ENCODE peak calls at places on chromosomes 7 and 10, in nine cellular contexts. One of them, this sample, is unnamed.

GRCh38 chr10:126090911-126091728 is 194.8 kb downstream of the FANK1 start:
- ATAC-seq in T-helper 17 cell: no peak
- ATAC-seq in gastroesophageal sphincter: no peak
- ATAC-seq in stimulated activated naive CD8-positive, alpha-beta T cell treated with anti-CD3 and anti-CD28 coated beads, Interleukin-15, Interleukin-2, amounts not matched to agents 100 U/mL and 50 U/mL, for 24 hours: no peak
- ATAC-seq in left ventricle myocardium superior: no peak
- ATAC-seq in CD4-positive, alpha-beta T cell: no peak
- ATAC-seq in Right ventricle myocardium inferior: no peak
- ATAC-seq in left lung: peak
- ATAC-seq in RWPE2: peak
- ATAC-seq in this sample: no peak

GRCh38 chr7:116394106-116394505 is 105.4 kb upstream of the CAV2 start:
- ATAC-seq in gastroesophageal sphincter: peak
- ATAC-seq in left ventricle myocardium superior: no peak
- ATAC-seq in T-helper 17 cell: no peak
- ATAC-seq in CD4-positive, alpha-beta T cell: no peak
- ATAC-seq in Right ventricle myocardium inferior: no peak
- ATAC-seq in stimulated activated naive CD8-positive, alpha-beta T cell treated with anti-CD3 and anti-CD28 coated beads, Interleukin-15, Interleukin-2, amounts not matched to agents 100 U/mL and 50 U/mL, for 24 hours: no peak
- ATAC-seq in left lung: no peak
- ATAC-seq in RWPE2: no peak
- ATAC-seq in this sample: no peak

GRCh38 chr10:485776-486572 is 203.5 kb downstream of the DIP2C start:
- ATAC-seq in CD4-positive, alpha-beta T cell: no peak
- ATAC-seq in RWPE2: no peak
- ATAC-seq in gastroesophageal sphincter: no peak
- ATAC-seq in stimulated activated naive CD8-positive, alpha-beta T cell treated with anti-CD3 and anti-CD28 coated beads, Interleukin-15, Interleukin-2, amounts not matched to agents 100 U/mL and 50 U/mL, for 24 hours: no peak
- ATAC-seq in T-helper 17 cell: no peak
- ATAC-seq in Right ventricle myocardium inferior: no peak
- ATAC-seq in left ventricle myocardium superior: no peak
- ATAC-seq in left lung: peak
- ATAC-seq in this sample: no peak

GRCh38 chr10:60666221-60666620 is 112.1 kb upstream of the CDK1 start:
- ATAC-seq in left ventricle myocardium superior: no peak
- ATAC-seq in CD4-positive, alpha-beta T cell: no peak
- ATAC-seq in Right ventricle myocardium inferior: no peak
- ATAC-seq in RWPE2: peak
- ATAC-seq in gastroesophageal sphincter: no peak
- ATAC-seq in left lung: peak
- ATAC-seq in stimulated activated naive CD8-positive, alpha-beta T cell treated with anti-CD3 and anti-CD28 coated beads, Interleukin-15, Interleukin-2, amounts not matched to agents 100 U/mL and 50 U/mL, for 24 hours: no peak
- ATAC-seq in T-helper 17 cell: no peak
- ATAC-seq in this sample: no peak

GRCh38 chr7:50953303-50953702 is 170.6 kb upstream of the GRB10 start:
- ATAC-seq in Right ventricle myocardium inferior: peak
- ATAC-seq in gastroesophageal sphincter: peak
- ATAC-seq in stimulated activated naive CD8-positive, alpha-beta T cell treated with anti-CD3 and anti-CD28 coated beads, Interleukin-15, Interleukin-2, amounts not matched to agents 100 U/mL and 50 U/mL, for 24 hours: no peak
- ATAC-seq in RWPE2: no peak
- ATAC-seq in T-helper 17 cell: no peak
- ATAC-seq in left ventricle myocardium superior: peak
- ATAC-seq in left lung: no peak
- ATAC-seq in CD4-positive, alpha-beta T cell: no peak
- ATAC-seq in this sample: no peak

GRCh38 chr7:151174246-151175046 is 7.0 kb upstream of the GBX1 start:
- ATAC-seq in left lung: peak
- ATAC-seq in T-helper 17 cell: no peak
- ATAC-seq in RWPE2: peak
- ATAC-seq in CD4-positive, alpha-beta T cell: no peak
- ATAC-seq in left ventricle myocardium superior: peak
- ATAC-seq in gastroesophageal sphincter: peak
- ATAC-seq in Right ventricle myocardium inferior: no peak
- ATAC-seq in stimulated activated naive CD8-positive, alpha-beta T cell treated with anti-CD3 and anti-CD28 coated beads, Interleukin-15, Interleukin-2, amounts not matched to agents 100 U/mL and 50 U/mL, for 24 hours: no peak
- ATAC-seq in this sample: peak

GRCh38 chr10:49157229-49157628 is 23.4 kb upstream of the FAM170B start:
- ATAC-seq in CD4-positive, alpha-beta T cell: no peak
- ATAC-seq in T-helper 17 cell: no peak
- ATAC-seq in gastroesophageal sphincter: no peak
- ATAC-seq in left ventricle myocardium superior: no peak
- ATAC-seq in left lung: no peak
- ATAC-seq in Right ventricle myocardium inferior: no peak
- ATAC-seq in RWPE2: no peak
- ATAC-seq in stimulated activated naive CD8-positive, alpha-beta T cell treated with anti-CD3 and anti-CD28 coated beads, Interleukin-15, Interleukin-2, amounts not matched to agents 100 U/mL and 50 U/mL, for 24 hours: no peak
- ATAC-seq in this sample: no peak

GRCh38 chr10:23439920-23440875 is 1.3 kb downstream of the OTUD1 start:
- ATAC-seq in left lung: peak
- ATAC-seq in CD4-positive, alpha-beta T cell: no peak
- ATAC-seq in left ventricle myocardium superior: no peak
- ATAC-seq in stimulated activated naive CD8-positive, alpha-beta T cell treated with anti-CD3 and anti-CD28 coated beads, Interleukin-15, Interleukin-2, amounts not matched to agents 100 U/mL and 50 U/mL, for 24 hours: peak
- ATAC-seq in Right ventricle myocardium inferior: no peak
- ATAC-seq in T-helper 17 cell: no peak
- ATAC-seq in gastroesophageal sphincter: no peak
- ATAC-seq in RWPE2: peak
- ATAC-seq in this sample: peak

GRCh38 chr7:70093496-70093895 is 495.2 kb downstream of the AUTS2 start:
- ATAC-seq in stimulated activated naive CD8-positive, alpha-beta T cell treated with anti-CD3 and anti-CD28 coated beads, Interleukin-15, Interleukin-2, amounts not matched to agents 100 U/mL and 50 U/mL, for 24 hours: no peak
- ATAC-seq in left ventricle myocardium superior: peak
- ATAC-seq in T-helper 17 cell: no peak
- ATAC-seq in gastroesophageal sphincter: no peak
- ATAC-seq in left lung: peak
- ATAC-seq in RWPE2: peak
- ATAC-seq in CD4-positive, alpha-beta T cell: no peak
- ATAC-seq in Right ventricle myocardium inferior: peak
- ATAC-seq in this sample: no peak

GRCh38 chr10:3825244-3825643 is 40.2 kb upstream of the KLF6 start:
- ATAC-seq in CD4-positive, alpha-beta T cell: no peak
- ATAC-seq in left ventricle myocardium superior: peak
- ATAC-seq in stimulated activated naive CD8-positive, alpha-beta T cell treated with anti-CD3 and anti-CD28 coated beads, Interleukin-15, Interleukin-2, amounts not matched to agents 100 U/mL and 50 U/mL, for 24 hours: no peak
- ATAC-seq in T-helper 17 cell: no peak
- ATAC-seq in RWPE2: peak
- ATAC-seq in left lung: peak
- ATAC-seq in gastroesophageal sphincter: peak
- ATAC-seq in Right ventricle myocardium inferior: no peak
- ATAC-seq in this sample: no peak